ENCODE peak calls at places on chromosome 16, in six cellular contexts. Q is GM04503; H is NCI-H510A treated with DMSO at 0.1 percent for 48 hours; P is activated CD8-positive, alpha-beta T cell treated with anti-CD3 and anti-CD28 coated beads for 36 hours; W is AG08395; N is ELF-1. C is an unnamed sample.

GRCh38 chr16:68275611-68276191 is 11.4 kb downstream of the SLC7A6 start:
- DNase-seq in Q (no peak), H (peak; percentile 45), P (peak; percentile 59), W (no peak), N (no peak), C (peak; percentile 91)

GRCh38 chr16:72664480-72665408 is 383.2 kb downstream of the ZFHX3 start:
- DNase-seq in Q (peak; percentile 95), H (peak; percentile 90), P (peak; percentile 98), W (peak; percentile 100), N (peak; percentile 98), C (peak; percentile 99)

GRCh38 chr16:76125871-76126270 is 151.3 kb upstream of the CNTNAP4 start:
- DNase-seq in Q (no peak), H (no peak), P (no peak), W (no peak), N (no peak), C (no peak)

GRCh38 chr16:27365142-27366089 is 36.6 kb upstream of the IL21R start:
- DNase-seq in Q (no peak), H (no peak), P (peak; percentile 57), W (no peak), N (peak; percentile 41), C (no peak)

GRCh38 chr16:81204794-81205680 is 33.5 kb upstream of the BCO1 start:
- DNase-seq in Q (no peak), H (peak; percentile 23), P (peak; percentile 33), W (peak; percentile 70), N (peak; percentile 61), C (peak; percentile 74)

GRCh38 chr16:73166394-73166971 is 118.6 kb upstream of the ZFHX3 start:
- DNase-seq in Q (no peak), H (no peak), P (no peak), W (no peak), N (no peak), C (no peak)

GRCh38 chr16:22195695-22196558 is 10.2 kb upstream of the EEF2K start:
- DNase-seq in Q (no peak), H (peak; percentile 94), P (peak; percentile 95), W (peak; percentile 80), N (peak; percentile 96), C (peak; percentile 95)

GRCh38 chr16:11310997-11311561 is 29.9 kb upstream of the PRM1 start:
- DNase-seq in Q (no peak), H (no peak), P (peak; percentile 70), W (no peak), N (no peak), C (peak; percentile 68)

GRCh38 chr16:84692451-84692850 is 7.3 kb upstream of the USP10 start:
- DNase-seq in Q (no peak), H (no peak), P (no peak), W (no peak), N (no peak), C (no peak)

GRCh38 chr16:67883872-67884261 is 818 bp upstream of the NRN1L start:
- DNase-seq in Q (no peak), H (peak; percentile 26), P (peak; percentile 83), W (peak; percentile 70), N (peak; percentile 86), C (peak; percentile 83)

GRCh38 chr16:2167081-2167638 is 11.6 kb downstream of the TRAF7 start:
- DNase-seq in Q (no peak), H (no peak), P (no peak), W (no peak), N (no peak), C (no peak)

GRCh38 chr16:27374231-27374793 is 27.7 kb upstream of the IL21R start:
- DNase-seq in Q (no peak), H (no peak), P (peak; percentile 32), W (no peak), N (no peak), C (no peak)

GRCh38 chr16:3589441-3589921 is 12.3 kb upstream of the NLRC3 start:
- DNase-seq in Q (no peak), H (no peak), P (no peak), W (no peak), N (peak; percentile 75), C (no peak)

GRCh38 chr16:30615358-30616076 is 5.3 kb upstream of the ZNF689 start:
- DNase-seq in Q (no peak), H (peak; percentile 49), P (peak; percentile 94), W (peak; percentile 13), N (peak; percentile 67), C (peak; percentile 96)

GRCh38 chr16:69223882-69224281 is 36.9 kb downstream of the SNTB2 start:
- DNase-seq in Q (peak; percentile 25), H (no peak), P (no peak), W (peak; percentile 23), N (no peak), C (no peak)

GRCh38 chr16:10868089-10868488 is 8.9 kb upstream of the CIITA start:
- DNase-seq in Q (no peak), H (no peak), P (no peak), W (no peak), N (no peak), C (no peak)

GRCh38 chr16:50800074-50800473 is 58.2 kb downstream of the CYLD start:
- DNase-seq in Q (no peak), H (no peak), P (no peak), W (no peak), N (no peak), C (no peak)

GRCh38 chr16:49055824-49056545 is 225.7 kb downstream of the CBLN1 start:
- DNase-seq in Q (no peak), H (no peak), P (no peak), W (no peak), N (peak; percentile 80), C (peak; percentile 70)

GRCh38 chr16:17320009-17320408 is 150.8 kb downstream of the XYLT1 start:
- DNase-seq in Q (no peak), H (no peak), P (no peak), W (no peak), N (no peak), C (no peak)

GRCh38 chr16:48612621-48613020 is 2.6 kb upstream of the N4BP1 start:
- DNase-seq in Q (no peak), H (no peak), P (no peak), W (no peak), N (no peak), C (no peak)

GRCh38 chr16:1137604-1138003 is 15.3 kb upstream of the CACNA1H start:
- DNase-seq in Q (peak; percentile 15), H (no peak), P (no peak), W (no peak), N (no peak), C (no peak)

GRCh38 chr16:17173134-17173729 is 297.5 kb downstream of the XYLT1 start:
- DNase-seq in Q (peak; percentile 19), H (no peak), P (peak; percentile 9), W (no peak), N (no peak), C (peak; percentile 49)